ENCODE peak calls at places on chromosome 16, in five cellular contexts. One of them, this sample, is unnamed.

GRCh38 chr16:12081048-12081404 is 104.5 kb downstream of the SNX29 start:
- DNase-seq in coronary artery: no peak
- DNase-seq in AG04450: no peak
- DNase-seq in CD8-positive, alpha-beta T cell: peak
- DNase-seq in iPS DF 6.9: no peak
- DNase-seq in this sample: no peak

GRCh38 chr16:79815049-79815448 is 214.5 kb upstream of the MAF start:
- DNase-seq in coronary artery: no peak
- DNase-seq in AG04450: no peak
- DNase-seq in CD8-positive, alpha-beta T cell: no peak
- DNase-seq in iPS DF 6.9: no peak
- DNase-seq in this sample: no peak

GRCh38 chr16:25260416-25260815 is 2.8 kb upstream of the ZKSCAN2 start:
- DNase-seq in coronary artery: no peak
- DNase-seq in AG04450: no peak
- DNase-seq in CD8-positive, alpha-beta T cell: no peak
- DNase-seq in iPS DF 6.9: no peak
- DNase-seq in this sample: no peak

GRCh38 chr16:54654429-54654828 is 276.2 kb upstream of the IRX5 start:
- DNase-seq in coronary artery: no peak
- DNase-seq in AG04450: no peak
- DNase-seq in CD8-positive, alpha-beta T cell: no peak
- DNase-seq in iPS DF 6.9: no peak
- DNase-seq in this sample: no peak

GRCh38 chr16:70734522-70734921 is 48.7 kb upstream of the MTSS2 start:
- DNase-seq in coronary artery: no peak
- DNase-seq in AG04450: no peak
- DNase-seq in CD8-positive, alpha-beta T cell: no peak
- DNase-seq in iPS DF 6.9: no peak
- DNase-seq in this sample: no peak

GRCh38 chr16:57422026-57422944 is 17.7 kb downstream of the CCL17 start:
- DNase-seq in coronary artery: no peak
- DNase-seq in AG04450: peak
- DNase-seq in CD8-positive, alpha-beta T cell: no peak
- DNase-seq in iPS DF 6.9: no peak
- DNase-seq in this sample: no peak

GRCh38 chr16:50531901-50532300 is 16.3 kb upstream of the NKD1 start:
- DNase-seq in coronary artery: peak
- DNase-seq in AG04450: no peak
- DNase-seq in CD8-positive, alpha-beta T cell: no peak
- DNase-seq in iPS DF 6.9: no peak
- DNase-seq in this sample: no peak

GRCh38 chr16:81583893-81584705 is 139.5 kb downstream of the CMIP start:
- DNase-seq in coronary artery: no peak
- DNase-seq in AG04450: peak
- DNase-seq in CD8-positive, alpha-beta T cell: no peak
- DNase-seq in iPS DF 6.9: no peak
- DNase-seq in this sample: no peak

GRCh38 chr16:1413684-1414531 is 596 bp downstream of the UNKL start:
- DNase-seq in coronary artery: no peak
- DNase-seq in AG04450: no peak
- DNase-seq in CD8-positive, alpha-beta T cell: peak
- DNase-seq in iPS DF 6.9: peak
- DNase-seq in this sample: peak

GRCh38 chr16:83826146-83826913 is 18.6 kb downstream of the HSBP1 start:
- DNase-seq in coronary artery: peak
- DNase-seq in AG04450: peak
- DNase-seq in CD8-positive, alpha-beta T cell: peak
- DNase-seq in iPS DF 6.9: peak
- DNase-seq in this sample: peak

GRCh38 chr16:89471225-89471624 is 19.1 kb downstream of the ANKRD11 start:
- DNase-seq in coronary artery: no peak
- DNase-seq in AG04450: peak
- DNase-seq in CD8-positive, alpha-beta T cell: no peak
- DNase-seq in iPS DF 6.9: no peak
- DNase-seq in this sample: no peak

GRCh38 chr16:57464523-57464922 is 2.0 kb downstream of the POLR2C start:
- DNase-seq in coronary artery: no peak
- DNase-seq in AG04450: no peak
- DNase-seq in CD8-positive, alpha-beta T cell: no peak
- DNase-seq in iPS DF 6.9: no peak
- DNase-seq in this sample: no peak

GRCh38 chr16:28260193-28260592 is 32.1 kb upstream of the SBK1 start:
- DNase-seq in coronary artery: no peak
- DNase-seq in AG04450: no peak
- DNase-seq in CD8-positive, alpha-beta T cell: no peak
- DNase-seq in iPS DF 6.9: no peak
- DNase-seq in this sample: no peak

GRCh38 chr16:30541502-30542329 is 7.1 kb upstream of the ZNF747 start:
- DNase-seq in coronary artery: no peak
- DNase-seq in AG04450: peak
- DNase-seq in CD8-positive, alpha-beta T cell: no peak
- DNase-seq in iPS DF 6.9: no peak
- DNase-seq in this sample: no peak
- H3K27ac ChIP-seq in coronary artery: no peak
- H3K27ac ChIP-seq in AG04450: peak
- H3K27ac ChIP-seq in CD8-positive, alpha-beta T cell: no peak
- H3K27ac ChIP-seq in iPS DF 6.9: no peak
- H3K27ac ChIP-seq in this sample: no peak

GRCh38 chr16:76235025-76235424 is 42.2 kb upstream of the CNTNAP4 start:
- DNase-seq in coronary artery: no peak
- DNase-seq in AG04450: no peak
- DNase-seq in CD8-positive, alpha-beta T cell: no peak
- DNase-seq in iPS DF 6.9: no peak
- DNase-seq in this sample: no peak
- H3K27ac ChIP-seq in coronary artery: no peak
- H3K27ac ChIP-seq in AG04450: no peak
- H3K27ac ChIP-seq in CD8-positive, alpha-beta T cell: no peak
- H3K27ac ChIP-seq in iPS DF 6.9: no peak
- H3K27ac ChIP-seq in this sample: no peak

GRCh38 chr16:35506018-35506897 is 2046.8 kb downstream of the TP53TG3F start:
- DNase-seq in coronary artery: no peak
- DNase-seq in AG04450: no peak
- DNase-seq in CD8-positive, alpha-beta T cell: no peak
- DNase-seq in iPS DF 6.9: no peak
- DNase-seq in this sample: no peak
- H3K27ac ChIP-seq in coronary artery: no peak
- H3K27ac ChIP-seq in AG04450: no peak
- H3K27ac ChIP-seq in CD8-positive, alpha-beta T cell: no peak
- H3K27ac ChIP-seq in iPS DF 6.9: no peak
- H3K27ac ChIP-seq in this sample: no peak

GRCh38 chr16:27234603-27235002 is 31.3 kb downstream of the KDM8 start:
- DNase-seq in coronary artery: no peak
- DNase-seq in AG04450: no peak
- DNase-seq in CD8-positive, alpha-beta T cell: no peak
- DNase-seq in iPS DF 6.9: no peak
- DNase-seq in this sample: no peak
- H3K27ac ChIP-seq in coronary artery: peak
- H3K27ac ChIP-seq in AG04450: no peak
- H3K27ac ChIP-seq in CD8-positive, alpha-beta T cell: peak
- H3K27ac ChIP-seq in iPS DF 6.9: no peak
- H3K27ac ChIP-seq in this sample: peak

GRCh38 chr16:69270831-69271230 is 40.3 kb upstream of the VPS4A start:
- DNase-seq in coronary artery: no peak
- DNase-seq in AG04450: no peak
- DNase-seq in CD8-positive, alpha-beta T cell: no peak
- DNase-seq in iPS DF 6.9: no peak
- DNase-seq in this sample: no peak

GRCh38 chr16:69274699-69275235 is 36.4 kb upstream of the VPS4A start:
- DNase-seq in coronary artery: no peak
- DNase-seq in AG04450: no peak
- DNase-seq in CD8-positive, alpha-beta T cell: no peak
- DNase-seq in iPS DF 6.9: no peak
- DNase-seq in this sample: no peak

GRCh38 chr16:69273009-69273408 is 38.1 kb upstream of the VPS4A start:
- DNase-seq in coronary artery: no peak
- DNase-seq in AG04450: peak
- DNase-seq in CD8-positive, alpha-beta T cell: no peak
- DNase-seq in iPS DF 6.9: no peak
- DNase-seq in this sample: no peak

DNA sequence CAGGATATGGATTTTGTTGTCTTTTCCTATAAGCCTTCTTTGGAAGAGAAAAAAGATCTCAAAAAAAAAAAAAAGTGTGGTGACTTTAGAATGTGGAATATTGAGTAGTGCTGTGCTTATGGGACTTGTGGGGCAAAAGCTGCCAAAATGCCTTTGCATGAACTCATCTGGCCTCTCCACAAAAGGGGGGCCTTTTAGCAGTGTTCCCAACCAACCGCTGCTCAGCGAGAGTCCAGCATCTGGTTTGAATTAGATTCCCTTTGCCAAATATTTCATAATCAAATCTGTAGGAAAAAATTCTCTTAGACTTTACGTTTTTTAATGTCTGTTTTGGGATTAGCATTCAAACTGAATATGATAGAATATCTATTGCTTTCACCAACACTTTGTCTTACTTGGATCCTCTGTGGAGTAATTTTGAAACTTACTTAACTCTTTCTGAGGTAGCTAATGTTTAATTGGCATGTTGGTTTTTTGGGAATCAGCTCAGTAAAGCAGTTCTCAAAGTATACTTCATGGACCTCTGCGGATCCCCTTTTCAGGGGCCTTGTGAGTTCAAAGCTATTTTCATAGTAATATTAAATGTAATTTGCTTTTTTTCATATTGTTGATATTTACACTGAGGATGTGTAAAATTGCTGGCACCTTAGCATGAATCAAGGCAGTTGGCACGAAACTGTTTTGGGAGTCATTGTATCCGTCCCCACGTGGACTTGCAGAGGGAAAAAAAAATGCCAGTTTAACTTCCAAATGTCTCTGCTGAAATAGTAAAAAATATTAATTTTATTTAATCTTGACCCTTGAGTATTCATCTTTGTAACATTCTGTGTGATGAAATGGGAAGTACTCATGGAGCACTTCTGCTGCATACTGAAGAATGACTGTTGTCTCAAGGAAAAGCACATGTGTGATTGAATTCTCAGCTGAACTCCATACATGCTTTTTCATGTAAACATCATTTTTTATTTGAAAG is 34.7 kb upstream of the VPS4A start:
- DNase-seq in coronary artery: peak
- DNase-seq in AG04450: peak
- DNase-seq in CD8-positive, alpha-beta T cell: no peak
- DNase-seq in iPS DF 6.9: no peak
- DNase-seq in this sample: no peak
- H3K27ac ChIP-seq in coronary artery: peak
- H3K27ac ChIP-seq in AG04450: peak
- H3K27ac ChIP-seq in CD8-positive, alpha-beta T cell: no peak
- H3K27ac ChIP-seq in iPS DF 6.9: no peak
- H3K27ac ChIP-seq in this sample: no peak

DNA sequence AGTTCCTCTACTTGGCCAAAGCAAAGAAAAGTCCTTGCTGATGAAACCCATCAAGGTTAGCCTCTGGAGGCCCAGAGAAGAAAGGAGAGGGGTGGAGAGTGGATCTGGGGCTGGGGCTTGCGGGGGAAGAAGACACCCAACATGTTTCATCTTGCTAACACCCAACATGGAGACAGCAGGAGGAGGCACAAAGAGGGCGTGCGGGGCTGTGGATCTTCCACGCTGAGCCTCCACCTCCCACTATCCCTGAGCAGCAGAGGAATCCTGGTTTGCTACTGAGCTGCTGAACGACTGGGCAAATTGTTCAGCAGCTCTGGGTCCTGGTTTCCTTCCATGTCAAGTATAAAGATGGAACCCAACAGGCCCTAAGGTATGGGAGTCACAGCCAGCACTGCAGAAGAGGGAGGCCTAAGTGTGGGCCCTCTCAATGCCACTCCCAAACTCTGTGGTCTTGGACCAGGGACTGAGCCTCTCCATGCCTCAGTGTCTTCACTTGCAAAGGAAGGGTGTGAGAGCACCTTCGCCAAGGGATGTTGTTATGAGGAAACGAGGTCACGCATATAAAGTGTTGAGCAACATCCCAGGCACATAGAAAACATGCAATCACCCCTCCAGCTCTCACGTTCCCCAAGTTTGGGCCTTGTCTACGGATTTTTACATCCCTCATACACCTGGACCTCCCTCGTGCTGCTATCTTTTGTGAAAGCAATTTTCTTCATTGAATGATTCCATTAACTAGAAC is 122.5 kb downstream of the XYLT1 start:
- DNase-seq in coronary artery: no peak
- DNase-seq in AG04450: no peak
- DNase-seq in CD8-positive, alpha-beta T cell: no peak
- DNase-seq in iPS DF 6.9: no peak
- DNase-seq in this sample: no peak
- H3K27ac ChIP-seq in coronary artery: no peak
- H3K27ac ChIP-seq in AG04450: no peak
- H3K27ac ChIP-seq in CD8-positive, alpha-beta T cell: no peak
- H3K27ac ChIP-seq in iPS DF 6.9: no peak
- H3K27ac ChIP-seq in this sample: peak

GRCh38 chr16:10616744-10617640 is 36.6 kb upstream of the EMP2 start:
- DNase-seq in coronary artery: no peak
- DNase-seq in AG04450: no peak
- DNase-seq in CD8-positive, alpha-beta T cell: no peak
- DNase-seq in iPS DF 6.9: no peak
- DNase-seq in this sample: no peak
- H3K27ac ChIP-seq in coronary artery: peak
- H3K27ac ChIP-seq in AG04450: no peak
- H3K27ac ChIP-seq in CD8-positive, alpha-beta T cell: no peak
- H3K27ac ChIP-seq in iPS DF 6.9: no peak
- H3K27ac ChIP-seq in this sample: no peak

DNA sequence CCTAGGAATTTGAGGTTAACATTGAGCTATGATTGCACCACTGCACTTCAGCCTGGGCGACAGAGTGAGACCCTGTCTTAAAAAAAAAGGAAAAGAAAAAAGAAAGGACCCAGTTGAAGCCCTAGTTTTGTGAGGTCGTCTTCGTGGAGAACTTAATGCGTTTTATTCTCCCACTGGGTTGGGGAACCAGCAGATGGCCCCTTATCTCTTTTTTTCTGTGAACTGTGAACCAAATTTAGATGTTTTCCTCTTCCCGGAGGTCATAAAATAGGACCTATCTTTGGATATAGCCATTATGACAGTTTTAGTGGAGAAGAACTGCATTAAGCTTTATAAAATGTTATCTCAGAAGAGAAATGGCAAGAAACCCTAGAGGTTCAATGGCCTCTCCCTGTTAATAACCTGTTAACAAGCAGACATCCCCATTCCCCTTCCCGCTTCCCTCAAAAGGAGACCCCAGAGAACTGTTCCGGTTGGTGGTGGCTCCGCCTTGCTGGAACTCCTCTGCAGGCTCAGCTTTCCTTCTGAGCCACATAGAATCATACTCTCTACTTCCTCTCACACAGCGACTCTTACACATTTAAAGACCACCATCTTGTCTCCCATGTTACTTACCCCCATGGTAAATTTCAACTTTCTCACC is 23.6 kb downstream of the KIAA0513 start:
- DNase-seq in coronary artery: no peak
- DNase-seq in AG04450: no peak
- DNase-seq in CD8-positive, alpha-beta T cell: no peak
- DNase-seq in iPS DF 6.9: no peak
- DNase-seq in this sample: no peak
- H3K27ac ChIP-seq in coronary artery: no peak
- H3K27ac ChIP-seq in AG04450: no peak
- H3K27ac ChIP-seq in CD8-positive, alpha-beta T cell: no peak
- H3K27ac ChIP-seq in iPS DF 6.9: no peak
- H3K27ac ChIP-seq in this sample: no peak

GRCh38 chr16:86138121-86138944 is 239.4 kb downstream of the IRF8 start:
- DNase-seq in coronary artery: no peak
- DNase-seq in AG04450: no peak
- DNase-seq in CD8-positive, alpha-beta T cell: no peak
- DNase-seq in iPS DF 6.9: no peak
- DNase-seq in this sample: no peak
- H3K27ac ChIP-seq in coronary artery: no peak
- H3K27ac ChIP-seq in AG04450: no peak
- H3K27ac ChIP-seq in CD8-positive, alpha-beta T cell: no peak
- H3K27ac ChIP-seq in iPS DF 6.9: no peak
- H3K27ac ChIP-seq in this sample: no peak

This sample was measured in effector memory CD4-positive, alpha-beta T cell.